ENCODE peak calls at places on chromosomes 4 and X, in ten cellular contexts. One of them, this sample, is unnamed. For H3K27me3, the result is how much of the 10 kb centered on the place peaks cover.

GRCh38 chr4:144862221-144862620 is 216.3 kb downstream of the HHIP start:
- DNase-seq in endodermal cell: no peak
- DNase-seq in H1: no peak
- DNase-seq in neural progenitor cell: no peak
- DNase-seq in fibroblast of lung: no peak
- DNase-seq in suprapubic skin: no peak
- DNase-seq in heart left ventricle: no peak
- DNase-seq in endothelial cell of umbilical vein: no peak
- DNase-seq in IMR-90: no peak
- DNase-seq in prostate gland: no peak
- DNase-seq in this sample: no peak

GRCh38 chr4:874971-875817 is 49.3 kb upstream of the CPLX1 start:
- DNase-seq in endodermal cell: no peak
- DNase-seq in H1: no peak
- DNase-seq in neural progenitor cell: no peak
- DNase-seq in fibroblast of lung: no peak
- DNase-seq in suprapubic skin: no peak
- DNase-seq in heart left ventricle: no peak
- DNase-seq in endothelial cell of umbilical vein: no peak
- DNase-seq in IMR-90: no peak
- DNase-seq in prostate gland: no peak
- DNase-seq in this sample: no peak

GRCh38 chrX:10833299-10834169 is 213.1 kb upstream of the MID1 start:
- DNase-seq in endodermal cell: peak
- DNase-seq in H1: peak
- DNase-seq in neural progenitor cell: peak
- DNase-seq in fibroblast of lung: no peak
- DNase-seq in suprapubic skin: peak
- DNase-seq in heart left ventricle: peak
- DNase-seq in endothelial cell of umbilical vein: no peak
- DNase-seq in IMR-90: no peak
- DNase-seq in prostate gland: peak
- DNase-seq in this sample: peak

GRCh38 chrX:34365482-34365881 is 233.4 kb upstream of the FAM47A start:
- DNase-seq in endodermal cell: peak
- DNase-seq in H1: no peak
- DNase-seq in neural progenitor cell: peak
- DNase-seq in fibroblast of lung: peak
- DNase-seq in suprapubic skin: no peak
- DNase-seq in heart left ventricle: no peak
- DNase-seq in endothelial cell of umbilical vein: peak
- DNase-seq in IMR-90: peak
- DNase-seq in prostate gland: no peak
- DNase-seq in this sample: peak

GRCh38 chr4:33025236-33025635 is 2305.1 kb downstream of the PCDH7 start:
- DNase-seq in endodermal cell: no peak
- DNase-seq in H1: no peak
- DNase-seq in neural progenitor cell: no peak
- DNase-seq in fibroblast of lung: no peak
- DNase-seq in suprapubic skin: no peak
- DNase-seq in heart left ventricle: no peak
- DNase-seq in endothelial cell of umbilical vein: no peak
- DNase-seq in IMR-90: no peak
- DNase-seq in prostate gland: no peak
- DNase-seq in this sample: peak

GRCh38 chrX:55919367-55920221 is 202.0 kb downstream of the RRAGB start:
- DNase-seq in endodermal cell: peak
- DNase-seq in H1: no peak
- DNase-seq in neural progenitor cell: no peak
- DNase-seq in fibroblast of lung: no peak
- DNase-seq in suprapubic skin: no peak
- DNase-seq in heart left ventricle: no peak
- DNase-seq in endothelial cell of umbilical vein: no peak
- DNase-seq in IMR-90: no peak
- DNase-seq in prostate gland: no peak
- DNase-seq in this sample: no peak

GRCh38 chr4:184110452-184110851 is 107.2 kb downstream of the ENPP6 start:
- DNase-seq in endodermal cell: no peak
- DNase-seq in H1: no peak
- DNase-seq in neural progenitor cell: no peak
- DNase-seq in fibroblast of lung: no peak
- DNase-seq in suprapubic skin: no peak
- DNase-seq in heart left ventricle: no peak
- DNase-seq in endothelial cell of umbilical vein: no peak
- DNase-seq in IMR-90: no peak
- DNase-seq in prostate gland: no peak
- DNase-seq in this sample: no peak

GRCh38 chr4:125728568-125728967 is 413.8 kb downstream of the FAT4 start:
- DNase-seq in endodermal cell: peak
- DNase-seq in H1: peak
- DNase-seq in neural progenitor cell: peak
- DNase-seq in fibroblast of lung: peak
- DNase-seq in suprapubic skin: no peak
- DNase-seq in heart left ventricle: no peak
- DNase-seq in endothelial cell of umbilical vein: peak
- DNase-seq in IMR-90: peak
- DNase-seq in prostate gland: no peak
- DNase-seq in this sample: peak

GRCh38 chrX:130770615-130771014 is 132.4 kb downstream of the ENOX2 start:
- DNase-seq in endodermal cell: no peak
- DNase-seq in H1: no peak
- DNase-seq in neural progenitor cell: no peak
- DNase-seq in fibroblast of lung: peak
- DNase-seq in suprapubic skin: no peak
- DNase-seq in heart left ventricle: no peak
- DNase-seq in endothelial cell of umbilical vein: peak
- DNase-seq in IMR-90: peak
- DNase-seq in prostate gland: no peak
- DNase-seq in this sample: peak

GRCh38 chrX:70605352-70605751 is 160.7 kb downstream of the DLG3 start:
- DNase-seq in endodermal cell: no peak
- DNase-seq in H1: no peak
- DNase-seq in neural progenitor cell: no peak
- DNase-seq in fibroblast of lung: no peak
- DNase-seq in suprapubic skin: no peak
- DNase-seq in heart left ventricle: no peak
- DNase-seq in endothelial cell of umbilical vein: no peak
- DNase-seq in IMR-90: no peak
- DNase-seq in prostate gland: no peak
- DNase-seq in this sample: no peak
- TF ChIP-seq CTCF in endodermal cell: no peak
- TF ChIP-seq CTCF in H1: no peak
- TF ChIP-seq CTCF in neural progenitor cell: no peak
- TF ChIP-seq CTCF in fibroblast of lung: no peak
- TF ChIP-seq CTCF in suprapubic skin: no peak
- TF ChIP-seq CTCF in heart left ventricle: no peak
- TF ChIP-seq CTCF in endothelial cell of umbilical vein: no peak
- TF ChIP-seq CTCF in IMR-90: no peak
- TF ChIP-seq CTCF in prostate gland: no peak
- TF ChIP-seq CTCF in this sample: no peak

DNA sequence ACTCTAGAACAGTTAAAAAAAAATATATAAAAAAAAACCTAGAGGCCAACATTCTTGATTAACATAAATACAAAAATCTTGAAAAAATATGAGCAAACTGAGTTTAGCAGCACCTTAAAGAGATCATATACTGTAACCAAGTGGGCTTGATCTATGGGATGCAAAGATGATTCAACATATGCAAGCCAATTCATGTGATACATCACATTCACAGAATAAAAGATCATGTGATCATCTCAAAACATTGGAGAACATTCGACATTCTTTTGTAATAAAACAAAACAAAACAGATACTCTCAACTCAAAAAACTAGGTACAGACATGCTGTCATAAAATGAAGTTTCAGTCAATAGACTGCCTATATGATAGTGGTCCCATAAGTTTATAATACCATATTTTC is 165.4 kb upstream of the NDST4 start:
- DNase-seq in endodermal cell: no peak
- DNase-seq in H1: no peak
- DNase-seq in neural progenitor cell: no peak
- DNase-seq in fibroblast of lung: no peak
- DNase-seq in suprapubic skin: no peak
- DNase-seq in heart left ventricle: no peak
- DNase-seq in endothelial cell of umbilical vein: no peak
- DNase-seq in IMR-90: no peak
- DNase-seq in prostate gland: no peak
- DNase-seq in this sample: peak
- H3K27me3 ChIP-seq in endodermal cell: under half
- H3K27me3 ChIP-seq in H1: under half
- H3K27me3 ChIP-seq in neural progenitor cell: under half
- H3K27me3 ChIP-seq in fibroblast of lung: under half
- H3K27me3 ChIP-seq in suprapubic skin: under half
- H3K27me3 ChIP-seq in heart left ventricle: under half
- H3K27me3 ChIP-seq in endothelial cell of umbilical vein: under half
- H3K27me3 ChIP-seq in IMR-90: under half
- H3K27me3 ChIP-seq in prostate gland: under half
- H3K27me3 ChIP-seq in this sample: under half

GRCh38 chr4:77089880-77090279 is 14.1 kb upstream of the CCNI start:
- DNase-seq in endodermal cell: no peak
- DNase-seq in H1: no peak
- DNase-seq in neural progenitor cell: no peak
- DNase-seq in fibroblast of lung: no peak
- DNase-seq in suprapubic skin: no peak
- DNase-seq in heart left ventricle: no peak
- DNase-seq in endothelial cell of umbilical vein: no peak
- DNase-seq in IMR-90: no peak
- DNase-seq in prostate gland: no peak
- DNase-seq in this sample: no peak

GRCh38 chr4:77095101-77095826 is 19.5 kb upstream of the CCNI start:
- DNase-seq in endodermal cell: peak
- DNase-seq in H1: peak
- DNase-seq in neural progenitor cell: peak
- DNase-seq in fibroblast of lung: peak
- DNase-seq in suprapubic skin: peak
- DNase-seq in heart left ventricle: peak
- DNase-seq in endothelial cell of umbilical vein: peak
- DNase-seq in IMR-90: peak
- DNase-seq in prostate gland: peak
- DNase-seq in this sample: peak

DNA sequence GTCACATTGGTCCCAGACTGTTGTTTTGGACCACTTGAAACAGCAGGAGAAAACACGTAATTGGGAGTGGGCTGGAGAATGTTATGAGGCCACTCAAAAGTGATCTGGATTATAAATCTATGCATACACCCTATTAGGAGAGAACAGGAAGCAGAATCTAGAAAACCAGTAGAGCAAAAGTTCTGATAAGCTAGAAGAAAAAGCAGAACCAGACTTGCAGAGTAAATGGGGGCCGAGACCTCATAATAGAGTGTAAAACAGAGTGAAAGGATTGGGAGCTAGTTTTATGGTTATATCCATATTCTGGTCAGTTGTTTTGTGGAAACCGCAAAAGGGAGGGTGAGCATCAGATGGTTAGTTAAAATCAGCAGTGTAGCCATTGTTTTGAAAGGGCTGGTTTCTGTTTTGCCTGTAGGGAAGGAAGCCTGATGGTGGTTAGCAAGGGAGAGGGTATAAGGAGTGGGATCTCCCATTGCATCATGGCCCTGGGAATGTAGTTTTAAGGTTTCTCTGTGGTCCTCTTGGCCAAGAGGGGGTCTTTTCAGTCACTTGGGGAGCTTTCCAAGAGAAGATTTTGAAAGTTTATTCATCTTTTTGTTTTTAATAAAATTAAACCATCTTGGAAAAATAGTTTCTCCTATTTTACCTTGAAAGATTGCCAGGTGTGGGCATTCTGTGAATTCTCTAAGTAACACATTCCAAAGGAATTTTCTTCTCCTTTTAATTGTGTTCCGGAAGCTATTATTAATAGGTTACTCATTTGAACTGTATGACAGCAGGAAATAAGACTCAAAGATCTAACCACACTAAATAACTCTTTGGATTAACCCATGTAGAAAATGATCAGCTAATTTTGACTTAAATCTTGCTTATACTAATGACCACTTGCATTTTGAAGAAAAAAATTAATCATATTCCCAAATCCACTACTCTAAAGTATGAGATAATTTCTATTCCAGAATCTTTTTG is 17.3 kb upstream of the CCNI start:
- DNase-seq in endodermal cell: no peak
- DNase-seq in H1: no peak
- DNase-seq in neural progenitor cell: no peak
- DNase-seq in fibroblast of lung: no peak
- DNase-seq in suprapubic skin: no peak
- DNase-seq in heart left ventricle: no peak
- DNase-seq in endothelial cell of umbilical vein: peak
- DNase-seq in IMR-90: no peak
- DNase-seq in prostate gland: no peak
- DNase-seq in this sample: peak
- H3K4me3 ChIP-seq in endodermal cell: no peak
- H3K4me3 ChIP-seq in H1: no peak
- H3K4me3 ChIP-seq in neural progenitor cell: no peak
- H3K4me3 ChIP-seq in fibroblast of lung: no peak
- H3K4me3 ChIP-seq in suprapubic skin: no peak
- H3K4me3 ChIP-seq in heart left ventricle: no peak
- H3K4me3 ChIP-seq in endothelial cell of umbilical vein: no peak
- H3K4me3 ChIP-seq in IMR-90: no peak
- H3K4me3 ChIP-seq in prostate gland: no peak
- H3K4me3 ChIP-seq in this sample: no peak

GRCh38 chrX:153768311-153769157 is 4.5 kb downstream of the PLXNB3 start:
- DNase-seq in endodermal cell: peak
- DNase-seq in H1: no peak
- DNase-seq in neural progenitor cell: no peak
- DNase-seq in fibroblast of lung: no peak
- DNase-seq in suprapubic skin: no peak
- DNase-seq in heart left ventricle: peak
- DNase-seq in endothelial cell of umbilical vein: no peak
- DNase-seq in IMR-90: no peak
- DNase-seq in prostate gland: no peak
- DNase-seq in this sample: no peak
- TF ChIP-seq CTCF in endodermal cell: peak
- TF ChIP-seq CTCF in H1: peak
- TF ChIP-seq CTCF in neural progenitor cell: no peak
- TF ChIP-seq CTCF in fibroblast of lung: no peak
- TF ChIP-seq CTCF in suprapubic skin: no peak
- TF ChIP-seq CTCF in heart left ventricle: no peak
- TF ChIP-seq CTCF in endothelial cell of umbilical vein: no peak
- TF ChIP-seq CTCF in IMR-90: no peak
- TF ChIP-seq CTCF in prostate gland: no peak
- TF ChIP-seq CTCF in this sample: no peak

DNA sequence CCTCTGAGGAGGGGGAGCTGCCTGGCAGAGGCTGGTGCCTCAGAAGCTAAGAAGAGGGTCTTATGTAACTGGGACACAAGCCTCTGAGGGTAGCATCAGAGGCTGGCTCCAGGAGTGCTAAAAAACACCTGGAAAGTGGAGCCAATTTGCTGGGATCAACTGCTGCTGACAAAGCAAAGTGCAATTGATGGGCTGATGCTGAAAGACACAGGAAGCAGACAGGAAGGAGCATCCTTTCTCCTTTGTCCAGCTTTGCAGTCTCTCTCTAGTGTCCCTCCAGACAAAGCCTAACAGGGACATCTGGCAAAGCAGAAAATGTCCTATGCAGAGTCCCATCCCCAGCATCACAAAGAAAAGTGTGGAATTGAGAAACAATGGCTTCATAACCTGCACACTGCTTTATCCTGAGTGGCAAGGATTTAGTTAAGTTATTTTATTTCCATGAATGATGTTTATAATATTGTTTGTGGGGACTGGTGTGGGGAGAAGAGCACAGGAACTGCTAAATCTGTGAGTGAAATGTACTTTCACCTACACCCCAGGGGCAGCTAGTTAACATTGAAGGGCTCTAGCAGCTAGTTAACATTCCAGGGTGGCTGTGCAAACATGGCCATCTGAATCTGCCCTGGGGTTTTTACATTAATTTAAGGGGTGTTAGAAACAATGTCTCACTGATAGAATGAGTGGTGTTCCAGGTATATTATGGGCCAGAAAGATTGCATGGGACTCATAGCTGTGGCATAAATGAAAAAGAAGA is 25.6 kb upstream of the MBTPS2 start:
- DNase-seq in endodermal cell: peak
- DNase-seq in H1: no peak
- DNase-seq in neural progenitor cell: peak
- DNase-seq in fibroblast of lung: no peak
- DNase-seq in suprapubic skin: no peak
- DNase-seq in heart left ventricle: no peak
- DNase-seq in endothelial cell of umbilical vein: no peak
- DNase-seq in IMR-90: no peak
- DNase-seq in prostate gland: no peak
- DNase-seq in this sample: no peak
- H3K27me3 ChIP-seq in endodermal cell: under half
- H3K27me3 ChIP-seq in H1: under half
- H3K27me3 ChIP-seq in neural progenitor cell: under half
- H3K27me3 ChIP-seq in fibroblast of lung: under half
- H3K27me3 ChIP-seq in suprapubic skin: under half
- H3K27me3 ChIP-seq in heart left ventricle: under half
- H3K27me3 ChIP-seq in endothelial cell of umbilical vein: under half
- H3K27me3 ChIP-seq in IMR-90: under half
- H3K27me3 ChIP-seq in prostate gland: under half
- H3K27me3 ChIP-seq in this sample: under half